ENCODE peak calls at places on chromosomes 16 and 17, in eight cellular contexts. Q is non-pigmented ciliary epithelial cell; L is left cardiac atrium; W is nephron progenitor cell; H is stromal cell of bone marrow; U is A549; B is Daoy; G is stimulated activated CD4-positive, alpha-beta T cell treated with anti-CD3 and anti-CD28 coated beads, Interleukin-1b, Interleukin-23, amount 100 ng/mL, for 1 hour. S is an unnamed sample.

GRCh38 chr16:57401943-57402640 is 2.5 kb upstream of the CCL17 start:
- DNase-seq in Q (no peak), L (no peak), W (peak; percentile 35), H (no peak), U (no peak), B (no peak), G (no peak), S (no peak)

GRCh38 chr17:48603959-48604769 is 622 bp downstream of the HOXB6 start:
- DNase-seq in Q (no peak), L (no peak), W (peak; percentile 57), H (no peak), U (peak; percentile 96), B (peak; percentile 67), G (no peak), S (no peak)

GRCh38 chr17:17840751-17841591 is 4.2 kb upstream of the SREBF1 start:
- DNase-seq in Q (no peak), L (peak; percentile 43), W (peak; percentile 39), H (no peak), U (no peak), B (peak; percentile 52), G (no peak), S (peak; percentile 74)

GRCh38 chr17:75734674-75735294 is 13.5 kb downstream of the ITGB4 start:
- DNase-seq in Q (no peak), L (no peak), W (no peak), H (no peak), U (no peak), B (no peak), G (no peak), S (no peak)

GRCh38 chr16:56310685-56311084 is 114.7 kb downstream of the AMFR start:
- DNase-seq in Q (no peak), L (no peak), W (no peak), H (no peak), U (no peak), B (no peak), G (no peak), S (no peak)

GRCh38 chr16:84357191-84357651 is 11.1 kb upstream of the ATP2C2 start:
- DNase-seq in Q (peak; percentile 8), L (no peak), W (no peak), H (peak; percentile 4), U (no peak), B (peak; percentile 80), G (no peak), S (no peak)

GRCh38 chr17:5788266-5788900 is 204.1 kb upstream of the NLRP1 start:
- DNase-seq in Q (no peak), L (no peak), W (no peak), H (peak; percentile 23), U (no peak), B (peak; percentile 96), G (no peak), S (peak; percentile 3)

GRCh38 chr17:74639704-74640142 is 16.2 kb upstream of the CD300E start:
- DNase-seq in Q (no peak), L (no peak), W (no peak), H (no peak), U (no peak), B (no peak), G (no peak), S (no peak)

GRCh38 chr17:79047923-79048825 is 24.2 kb downstream of the C1QTNF1 start:
- DNase-seq in Q (no peak), L (peak; percentile 47), W (no peak), H (no peak), U (no peak), B (no peak), G (no peak), S (no peak)

GRCh38 chr16:84689126-84689525 is 10.7 kb upstream of the USP10 start:
- DNase-seq in Q (peak; percentile 91), L (no peak), W (no peak), H (peak; percentile 83), U (no peak), B (peak; percentile 72), G (no peak), S (no peak)

GRCh38 chr16:84592718-84593117 is 25.2 kb downstream of the COTL1 start:
- DNase-seq in Q (no peak), L (no peak), W (no peak), H (no peak), U (no peak), B (no peak), G (no peak), S (no peak)

GRCh38 chr16:78993342-78993741 is 607.2 kb downstream of the MAF start:
- DNase-seq in Q (no peak), L (peak; percentile 33), W (no peak), H (no peak), U (no peak), B (no peak), G (no peak), S (no peak)

GRCh38 chr16:14483819-14484385 is 146.2 kb downstream of the PARN start:
- DNase-seq in Q (no peak), L (no peak), W (no peak), H (no peak), U (no peak), B (no peak), G (no peak), S (no peak)

GRCh38 chr16:56911771-56912541 is 20.0 kb upstream of the HERPUD1 start:
- DNase-seq in Q (no peak), L (peak; percentile 42), W (no peak), H (no peak), U (no peak), B (no peak), G (no peak), S (no peak)

GRCh38 chr16:88810166-88810867 is 1.4 kb downstream of the APRT start:
- DNase-seq in Q (no peak), L (no peak), W (no peak), H (no peak), U (no peak), B (no peak), G (no peak), S (peak; percentile 57)

GRCh38 chr16:31192856-31193642 is 9.5 kb downstream of the PYCARD start:
- DNase-seq in Q (no peak), L (no peak), W (no peak), H (no peak), U (no peak), B (no peak), G (no peak), S (no peak)

GRCh38 chr17:28407130-28407973 is 1.3 kb upstream of the SLC46A1 start:
- DNase-seq in Q (no peak), L (no peak), W (no peak), H (no peak), U (no peak), B (no peak), G (no peak), S (no peak)

GRCh38 chr17:82301916-82302497 is 15.4 kb downstream of the CD7 start:
- DNase-seq in Q (no peak), L (no peak), W (no peak), H (no peak), U (no peak), B (no peak), G (no peak), S (no peak)

GRCh38 chr17:37541880-37542675 is 52.4 kb downstream of the DUSP14 start:
- DNase-seq in Q (peak; percentile 36), L (no peak), W (no peak), H (no peak), U (no peak), B (no peak), G (no peak), S (no peak)

GRCh38 chr16:64657316-64658011 is 464.4 kb downstream of the CDH11 start:
- DNase-seq in Q (peak; percentile 50), L (no peak), W (no peak), H (peak; percentile 5), U (no peak), B (peak; percentile 32), G (no peak), S (no peak)

GRCh38 chr17:59332890-59333377 is 1.5 kb downstream of the YPEL2 start:
- DNase-seq in Q (no peak), L (peak; percentile 36), W (peak; percentile 12), H (no peak), U (no peak), B (no peak), G (no peak), S (no peak)

GRCh38 chr16:51852892-51853291 is 694.1 kb downstream of the TOX3 start:
- DNase-seq in Q (no peak), L (no peak), W (no peak), H (no peak), U (no peak), B (no peak), G (no peak), S (no peak)

GRCh38 chr16:1288813-1289479 is 20.5 kb upstream of the UBE2I start:
- DNase-seq in Q (no peak), L (no peak), W (no peak), H (no peak), U (no peak), B (no peak), G (no peak), S (no peak)

GRCh38 chr16:55713103-55713502 is 57.3 kb downstream of the SLC6A2 start:
- DNase-seq in Q (no peak), L (no peak), W (no peak), H (no peak), U (no peak), B (no peak), G (no peak), S (no peak)

GRCh38 chr17:76191891-76192290 is 48.4 kb downstream of the RNF157 start:
- DNase-seq in Q (no peak), L (no peak), W (no peak), H (no peak), U (no peak), B (no peak), G (no peak), S (no peak)

GRCh38 chr17:41967141-41967920 is 736 bp downstream of the CNP start:
- DNase-seq in Q (no peak), L (no peak), W (no peak), H (no peak), U (no peak), B (peak; percentile 32), G (peak; percentile 14), S (peak; percentile 73)

GRCh38 chr16:87917503-87917902 is 18.8 kb downstream of the CA5A start:
- DNase-seq in Q (no peak), L (no peak), W (no peak), H (no peak), U (no peak), B (no peak), G (no peak), S (no peak)

GRCh38 chr16:54930034-54930938 is at the start of gene IRX5:
- DNase-seq in Q (peak; percentile 78), L (peak; percentile 89), W (peak; percentile 82), H (peak; percentile 96), U (peak; percentile 81), B (peak; percentile 96), G (no peak), S (peak; percentile 89)

GRCh38 chr17:3641717-3642486 is 5.3 kb downstream of the CTNS start:
- DNase-seq in Q (no peak), L (no peak), W (no peak), H (no peak), U (no peak), B (no peak), G (no peak), S (no peak)